ENCODE peak calls at places on chromosomes 6 and 20, in six cellular contexts. One of them, this sample, is unnamed.

GRCh38 chr20:5567644-5568043 is 182.6 kb upstream of the SHLD1 start:
- DNase-seq in HS-27A: no peak
- DNase-seq in renal cortical epithelial cell: no peak
- DNase-seq in nucleus accumbens: no peak
- DNase-seq in BE2C: no peak
- DNase-seq in stimulated activated CD8-positive, alpha-beta memory T cell treated with anti-CD3 and anti-CD28 coated beads, Interleukin-4, amount 100 ng/mL, for 24 hours: no peak
- DNase-seq in this sample: no peak

GRCh38 chr20:59805266-59805665 is 128.2 kb downstream of the SYCP2 start:
- DNase-seq in nucleus accumbens: no peak
- DNase-seq in renal cortical epithelial cell: no peak
- DNase-seq in BE2C: no peak
- DNase-seq in stimulated activated CD8-positive, alpha-beta memory T cell treated with anti-CD3 and anti-CD28 coated beads, Interleukin-4, amount 100 ng/mL, for 24 hours: no peak
- DNase-seq in HS-27A: no peak
- DNase-seq in this sample: no peak

GRCh38 chr6:31402324-31403282 is 792 bp upstream of the MICA start:
- DNase-seq in nucleus accumbens: no peak
- DNase-seq in HS-27A: peak
- DNase-seq in stimulated activated CD8-positive, alpha-beta memory T cell treated with anti-CD3 and anti-CD28 coated beads, Interleukin-4, amount 100 ng/mL, for 24 hours: no peak
- DNase-seq in renal cortical epithelial cell: no peak
- DNase-seq in BE2C: no peak
- DNase-seq in this sample: peak

GRCh38 chr6:42316390-42316970 is 98.8 kb upstream of the MRPS10 start:
- DNase-seq in nucleus accumbens: no peak
- DNase-seq in BE2C: no peak
- DNase-seq in renal cortical epithelial cell: peak
- DNase-seq in stimulated activated CD8-positive, alpha-beta memory T cell treated with anti-CD3 and anti-CD28 coated beads, Interleukin-4, amount 100 ng/mL, for 24 hours: no peak
- DNase-seq in HS-27A: peak
- DNase-seq in this sample: no peak

GRCh38 chr6:149311766-149312165 is 5.7 kb upstream of the TAB2 start:
- DNase-seq in HS-27A: no peak
- DNase-seq in nucleus accumbens: no peak
- DNase-seq in BE2C: no peak
- DNase-seq in renal cortical epithelial cell: no peak
- DNase-seq in stimulated activated CD8-positive, alpha-beta memory T cell treated with anti-CD3 and anti-CD28 coated beads, Interleukin-4, amount 100 ng/mL, for 24 hours: no peak
- DNase-seq in this sample: no peak

GRCh38 chr6:145761584-145761983 is 26.3 kb upstream of the EPM2A start:
- DNase-seq in HS-27A: no peak
- DNase-seq in nucleus accumbens: no peak
- DNase-seq in BE2C: no peak
- DNase-seq in stimulated activated CD8-positive, alpha-beta memory T cell treated with anti-CD3 and anti-CD28 coated beads, Interleukin-4, amount 100 ng/mL, for 24 hours: no peak
- DNase-seq in renal cortical epithelial cell: no peak
- DNase-seq in this sample: no peak

GRCh38 chr6:16437984-16438383 is 199.6 kb downstream of the GMPR start:
- DNase-seq in stimulated activated CD8-positive, alpha-beta memory T cell treated with anti-CD3 and anti-CD28 coated beads, Interleukin-4, amount 100 ng/mL, for 24 hours: no peak
- DNase-seq in renal cortical epithelial cell: no peak
- DNase-seq in HS-27A: no peak
- DNase-seq in BE2C: no peak
- DNase-seq in nucleus accumbens: no peak
- DNase-seq in this sample: no peak

GRCh38 chr6:30998785-30999184 is 11.5 kb upstream of the MUC22 start:
- DNase-seq in renal cortical epithelial cell: no peak
- DNase-seq in nucleus accumbens: no peak
- DNase-seq in stimulated activated CD8-positive, alpha-beta memory T cell treated with anti-CD3 and anti-CD28 coated beads, Interleukin-4, amount 100 ng/mL, for 24 hours: no peak
- DNase-seq in HS-27A: no peak
- DNase-seq in BE2C: no peak
- DNase-seq in this sample: no peak

GRCh38 chr6:112563368-112563767 is 216.2 kb downstream of the RFPL4B start:
- DNase-seq in renal cortical epithelial cell: peak
- DNase-seq in BE2C: no peak
- DNase-seq in HS-27A: peak
- DNase-seq in stimulated activated CD8-positive, alpha-beta memory T cell treated with anti-CD3 and anti-CD28 coated beads, Interleukin-4, amount 100 ng/mL, for 24 hours: no peak
- DNase-seq in nucleus accumbens: no peak
- DNase-seq in this sample: no peak

GRCh38 chr20:46544576-46544975 is 5.9 kb downstream of the OCSTAMP start:
- DNase-seq in stimulated activated CD8-positive, alpha-beta memory T cell treated with anti-CD3 and anti-CD28 coated beads, Interleukin-4, amount 100 ng/mL, for 24 hours: no peak
- DNase-seq in renal cortical epithelial cell: peak
- DNase-seq in nucleus accumbens: no peak
- DNase-seq in BE2C: no peak
- DNase-seq in HS-27A: no peak
- DNase-seq in this sample: no peak

GRCh38 chr6:73710470-73710869 is 14.5 kb downstream of the CD109 start:
- DNase-seq in HS-27A: no peak
- DNase-seq in BE2C: no peak
- DNase-seq in stimulated activated CD8-positive, alpha-beta memory T cell treated with anti-CD3 and anti-CD28 coated beads, Interleukin-4, amount 100 ng/mL, for 24 hours: no peak
- DNase-seq in renal cortical epithelial cell: peak
- DNase-seq in nucleus accumbens: no peak
- DNase-seq in this sample: no peak

GRCh38 chr20:53258741-53259140 is 286.6 kb downstream of the TSHZ2 start:
- DNase-seq in renal cortical epithelial cell: no peak
- DNase-seq in BE2C: no peak
- DNase-seq in nucleus accumbens: no peak
- DNase-seq in HS-27A: no peak
- DNase-seq in stimulated activated CD8-positive, alpha-beta memory T cell treated with anti-CD3 and anti-CD28 coated beads, Interleukin-4, amount 100 ng/mL, for 24 hours: no peak
- DNase-seq in this sample: no peak

GRCh38 chr20:944774-945410 is 28.8 kb upstream of the ANGPT4 start:
- DNase-seq in HS-27A: no peak
- DNase-seq in renal cortical epithelial cell: no peak
- DNase-seq in nucleus accumbens: no peak
- DNase-seq in stimulated activated CD8-positive, alpha-beta memory T cell treated with anti-CD3 and anti-CD28 coated beads, Interleukin-4, amount 100 ng/mL, for 24 hours: no peak
- DNase-seq in BE2C: no peak
- DNase-seq in this sample: no peak

GRCh38 chr6:150403458-150404245 is 34.8 kb downstream of the IYD start:
- DNase-seq in BE2C: no peak
- DNase-seq in stimulated activated CD8-positive, alpha-beta memory T cell treated with anti-CD3 and anti-CD28 coated beads, Interleukin-4, amount 100 ng/mL, for 24 hours: no peak
- DNase-seq in nucleus accumbens: no peak
- DNase-seq in renal cortical epithelial cell: peak
- DNase-seq in HS-27A: peak
- DNase-seq in this sample: no peak

GRCh38 chr6:56961151-56961550 is 6.2 kb downstream of the BEND6 start:
- DNase-seq in HS-27A: no peak
- DNase-seq in BE2C: no peak
- DNase-seq in nucleus accumbens: no peak
- DNase-seq in stimulated activated CD8-positive, alpha-beta memory T cell treated with anti-CD3 and anti-CD28 coated beads, Interleukin-4, amount 100 ng/mL, for 24 hours: no peak
- DNase-seq in renal cortical epithelial cell: peak
- DNase-seq in this sample: no peak

GRCh38 chr6:152435816-152436215 is 201.3 kb downstream of the SYNE1 start:
- DNase-seq in renal cortical epithelial cell: no peak
- DNase-seq in HS-27A: no peak
- DNase-seq in stimulated activated CD8-positive, alpha-beta memory T cell treated with anti-CD3 and anti-CD28 coated beads, Interleukin-4, amount 100 ng/mL, for 24 hours: no peak
- DNase-seq in BE2C: no peak
- DNase-seq in nucleus accumbens: no peak
- DNase-seq in this sample: no peak

GRCh38 chr20:33437141-33437911 is 6.2 kb downstream of the SNTA1 start:
- DNase-seq in BE2C: no peak
- DNase-seq in stimulated activated CD8-positive, alpha-beta memory T cell treated with anti-CD3 and anti-CD28 coated beads, Interleukin-4, amount 100 ng/mL, for 24 hours: no peak
- DNase-seq in renal cortical epithelial cell: peak
- DNase-seq in nucleus accumbens: peak
- DNase-seq in HS-27A: no peak
- DNase-seq in this sample: no peak

GRCh38 chr20:36145877-36146707 is 8.4 kb upstream of the EPB41L1 start:
- DNase-seq in renal cortical epithelial cell: peak
- DNase-seq in nucleus accumbens: no peak
- DNase-seq in HS-27A: no peak
- DNase-seq in BE2C: no peak
- DNase-seq in stimulated activated CD8-positive, alpha-beta memory T cell treated with anti-CD3 and anti-CD28 coated beads, Interleukin-4, amount 100 ng/mL, for 24 hours: no peak
- DNase-seq in this sample: no peak

GRCh38 chr20:41078329-41078728 is 49.7 kb downstream of the TOP1 start:
- DNase-seq in HS-27A: peak
- DNase-seq in stimulated activated CD8-positive, alpha-beta memory T cell treated with anti-CD3 and anti-CD28 coated beads, Interleukin-4, amount 100 ng/mL, for 24 hours: no peak
- DNase-seq in nucleus accumbens: no peak
- DNase-seq in renal cortical epithelial cell: peak
- DNase-seq in BE2C: no peak
- DNase-seq in this sample: no peak

GRCh38 chr6:115832186-115832585 is 228.5 kb downstream of the FRK start:
- DNase-seq in HS-27A: no peak
- DNase-seq in stimulated activated CD8-positive, alpha-beta memory T cell treated with anti-CD3 and anti-CD28 coated beads, Interleukin-4, amount 100 ng/mL, for 24 hours: no peak
- DNase-seq in renal cortical epithelial cell: no peak
- DNase-seq in BE2C: no peak
- DNase-seq in nucleus accumbens: no peak
- DNase-seq in this sample: no peak

GRCh38 chr6:73225396-73225795 is at the start of gene KHDC1L:
- DNase-seq in stimulated activated CD8-positive, alpha-beta memory T cell treated with anti-CD3 and anti-CD28 coated beads, Interleukin-4, amount 100 ng/mL, for 24 hours: no peak
- DNase-seq in renal cortical epithelial cell: no peak
- DNase-seq in HS-27A: no peak
- DNase-seq in nucleus accumbens: no peak
- DNase-seq in BE2C: no peak
- DNase-seq in this sample: no peak

GRCh38 chr6:147055821-147056392 is 148.3 kb upstream of the STXBP5 start:
- DNase-seq in BE2C: no peak
- DNase-seq in renal cortical epithelial cell: no peak
- DNase-seq in stimulated activated CD8-positive, alpha-beta memory T cell treated with anti-CD3 and anti-CD28 coated beads, Interleukin-4, amount 100 ng/mL, for 24 hours: no peak
- DNase-seq in nucleus accumbens: no peak
- DNase-seq in HS-27A: no peak
- DNase-seq in this sample: no peak

GRCh38 chr20:64161595-64162238 is 2.5 kb upstream of the MYT1 start:
- DNase-seq in renal cortical epithelial cell: peak
- DNase-seq in BE2C: no peak
- DNase-seq in stimulated activated CD8-positive, alpha-beta memory T cell treated with anti-CD3 and anti-CD28 coated beads, Interleukin-4, amount 100 ng/mL, for 24 hours: peak
- DNase-seq in nucleus accumbens: no peak
- DNase-seq in HS-27A: no peak
- DNase-seq in this sample: no peak

GRCh38 chr6:106501836-106502447 is 127.4 kb downstream of the RTN4IP1 start:
- DNase-seq in renal cortical epithelial cell: peak
- DNase-seq in stimulated activated CD8-positive, alpha-beta memory T cell treated with anti-CD3 and anti-CD28 coated beads, Interleukin-4, amount 100 ng/mL, for 24 hours: no peak
- DNase-seq in BE2C: no peak
- DNase-seq in nucleus accumbens: no peak
- DNase-seq in HS-27A: no peak
- DNase-seq in this sample: no peak

GRCh38 chr20:63574829-63575720 is 1.0 kb upstream of the HELZ2 start:
- DNase-seq in stimulated activated CD8-positive, alpha-beta memory T cell treated with anti-CD3 and anti-CD28 coated beads, Interleukin-4, amount 100 ng/mL, for 24 hours: no peak
- DNase-seq in nucleus accumbens: no peak
- DNase-seq in BE2C: no peak
- DNase-seq in HS-27A: no peak
- DNase-seq in renal cortical epithelial cell: peak
- DNase-seq in this sample: no peak

GRCh38 chr6:143529095-143529494 is 17.6 kb upstream of the FUCA2 start:
- DNase-seq in HS-27A: no peak
- DNase-seq in nucleus accumbens: no peak
- DNase-seq in BE2C: no peak
- DNase-seq in renal cortical epithelial cell: no peak
- DNase-seq in stimulated activated CD8-positive, alpha-beta memory T cell treated with anti-CD3 and anti-CD28 coated beads, Interleukin-4, amount 100 ng/mL, for 24 hours: no peak
- DNase-seq in this sample: no peak